ENCODE peak calls at places on chromosomes 5 and 9, in eight cellular contexts. T is WERI-Rb-1; J is CD8-positive, alpha-beta memory T cell; X is sigmoid colon; M is cardiac muscle cell; C is PC-3; L is osteoblast; K is astrocyte. O is an unnamed sample. For H3K9me3, the result is how much of the 10 kb centered on the place peaks cover.

GRCh38 chr5:74288038-74288437 is 352.5 kb downstream of the ENC1 start:
- DNase-seq in J (no peak), T (no peak), M (no peak), X (no peak), K (no peak), C (no peak), L (no peak), O (no peak)

GRCh38 chr9:77731008-77731698 is 83.0 kb upstream of the GNA14 start:
- DNase-seq in J (no peak), M (no peak), K (no peak), T (no peak), L (no peak), C (no peak), X (no peak), O (no peak)

GRCh38 chr9:114718801-114719221 is 36.8 kb upstream of the TEX48 start:
- DNase-seq in M (no peak), T (no peak), K (peak), L (no peak), J (peak), X (no peak), C (peak), O (peak)

GRCh38 chr9:96668868-96669534 is 13.9 kb upstream of the PRXL2C start:
- DNase-seq in L (no peak), J (no peak), X (no peak), K (no peak), T (no peak), M (no peak), C (no peak), O (no peak)

GRCh38 chr9:561430-561829 is 280.1 kb upstream of the DMRT1 start:
- DNase-seq in L (no peak), M (peak), T (no peak), J (no peak), X (no peak), C (peak), K (peak), O (no peak)

GRCh38 chr9:134695144-134695543 is 53.5 kb downstream of the COL5A1 start:
- DNase-seq in L (peak), T (no peak), K (no peak), C (no peak), X (no peak), M (no peak), J (no peak), O (no peak)

GRCh38 chr5:153099328-153099727 is 391.1 kb upstream of the GRIA1 start:
- DNase-seq in K (no peak), M (no peak), L (no peak), C (no peak), J (no peak), T (no peak), X (no peak), O (no peak)

GRCh38 chr5:174571662-174572397 is 152.6 kb upstream of the MSX2 start:
- DNase-seq in J (no peak), M (peak), T (no peak), K (peak), C (peak), X (peak), L (peak), O (peak)

GRCh38 chr9:107738789-107739188 is 249.2 kb upstream of the KLF4 start:
- DNase-seq in J (no peak), M (peak), T (no peak), C (peak), X (no peak), L (peak), K (peak), O (no peak)

GRCh38 chr9:105483618-105484017 is 35.8 kb downstream of the FSD1L start:
- DNase-seq in L (no peak), M (no peak), C (no peak), T (no peak), K (no peak), X (no peak), J (no peak), O (no peak)

GRCh38 chr9:12708562-12709298 is 15.5 kb downstream of the TYRP1 start:
- DNase-seq in L (no peak), J (no peak), K (peak), M (peak), T (no peak), X (no peak), C (peak), O (no peak)

GRCh38 chr9:80952523-80952922 is 736.8 kb downstream of the TLE1 start:
- DNase-seq in X (no peak), T (no peak), M (no peak), K (no peak), L (no peak), J (no peak), C (no peak), O (no peak)

GRCh38 chr9:80040457-80040856 is 468.7 kb downstream of the TLE4 start:
- DNase-seq in K (no peak), M (no peak), C (no peak), X (no peak), T (no peak), L (no peak), J (no peak), O (no peak)

GRCh38 chr5:179839328-179840256 is 18.9 kb downstream of the SQSTM1 start:
- DNase-seq in L (peak), X (peak), J (no peak), C (no peak), T (no peak), M (peak), K (no peak), O (no peak)

GRCh38 chr9:34501372-34501771 is 21.4 kb downstream of the ENHO start:
- DNase-seq in K (no peak), X (no peak), M (no peak), T (no peak), L (peak), J (no peak), C (no peak), O (no peak)

GRCh38 chr9:85212887-85213286 is 528.9 kb downstream of the AGTPBP1 start:
- DNase-seq in J (no peak), C (no peak), X (no peak), K (peak), T (no peak), L (peak), M (peak), O (peak)

GRCh38 chr5:175457466-175457865 is 13.5 kb upstream of the DRD1 start:
- DNase-seq in C (peak), X (no peak), K (no peak), L (no peak), T (no peak), J (no peak), M (no peak), O (no peak)

GRCh38 chr5:141413540-141414069 is 818 bp downstream of the PCDHGA10 start:
- DNase-seq in M (no peak), X (peak), L (no peak), K (no peak), T (no peak), J (no peak), C (no peak), O (no peak)

GRCh38 chr5:141421489-141421855 is 621 bp downstream of the PCDHGA11 start:
- DNase-seq in T (no peak), X (no peak), J (no peak), M (no peak), L (no peak), C (no peak), K (no peak), O (no peak)

GRCh38 chr5:141422742-141423291 is 2.0 kb downstream of the PCDHGA11 start:
- DNase-seq in T (no peak), C (no peak), M (no peak), K (no peak), J (no peak), X (no peak), L (no peak), O (no peak)

GRCh38 chr5:141420855-141421488 is at the start of gene PCDHGA11:
- DNase-seq in J (no peak), X (no peak), T (peak), K (peak), C (no peak), L (peak), M (peak), O (no peak)

GRCh38 chr5:141419074-141419880 is 1.6 kb upstream of the PCDHGA11 start:
- DNase-seq in M (no peak), L (no peak), K (no peak), J (no peak), T (no peak), X (no peak), C (no peak), O (no peak)
- H3K9me3 ChIP-seq in M (under half), L (under half), K (half or more), J (under half), T (under half), X (half or more), C (under half), O (half or more)

DNA sequence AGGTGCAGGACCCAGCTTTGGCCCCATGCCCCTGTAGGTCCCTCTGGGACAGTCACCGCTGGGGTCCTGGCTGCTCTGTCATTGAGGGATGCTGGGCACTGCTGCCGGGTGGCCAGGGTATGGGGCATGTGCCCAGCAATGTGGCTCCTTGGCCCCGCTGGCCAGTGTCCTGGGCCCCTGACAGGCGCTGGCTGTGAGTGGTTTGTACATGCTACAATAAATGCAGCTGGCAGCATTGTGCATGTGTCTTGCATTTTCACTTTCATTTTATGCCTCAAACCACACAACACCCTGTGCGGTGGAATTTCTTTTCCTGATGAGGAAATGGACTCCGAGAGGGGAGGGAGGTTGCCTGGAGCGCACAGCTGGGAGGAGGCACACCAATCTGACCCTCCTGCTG is 11.5 kb downstream of the TSPAN17 start:
- DNase-seq in K (no peak), T (no peak), X (no peak), L (peak), C (no peak), J (peak), M (peak), O (no peak)
- H3K4me3 ChIP-seq in K (no peak), T (no peak), X (no peak), L (peak), C (no peak), J (peak), M (no peak), O (no peak)

GRCh38 chr5:141322261-141322660 is 1.7 kb upstream of the TAF7 start:
- DNase-seq in K (no peak), X (no peak), C (no peak), L (no peak), T (no peak), J (no peak), M (no peak), O (no peak)

GRCh38 chr5:141330299-141331080 is at the start of gene PCDHGA1:
- DNase-seq in M (peak), K (no peak), C (peak), L (peak), X (no peak), J (peak), T (peak), O (no peak)

GRCh38 chr5:141320225-141321169 is at the start of gene TAF7:
- DNase-seq in X (peak), L (peak), K (peak), M (peak), J (peak), T (peak), C (peak), O (peak)

GRCh38 chr5:141328231-141328630 is 2.1 kb upstream of the PCDHGA1 start:
- DNase-seq in C (peak), M (no peak), X (no peak), L (no peak), T (no peak), J (no peak), K (no peak), O (no peak)

GRCh38 chr5:141326088-141326854 is 4.0 kb upstream of the PCDHGA1 start:
- DNase-seq in M (peak), C (peak), X (peak), K (peak), T (peak), L (peak), J (peak), O (no peak)
- H3K9me3 ChIP-seq in M (under half), C (under half), X (under half), K (under half), T (under half), L (under half), J (under half), O (under half)

GRCh38 chr5:5316333-5316732 is 106.1 kb upstream of the ICE1 start:
- DNase-seq in C (no peak), T (no peak), X (no peak), M (no peak), L (peak), J (no peak), K (peak), O (no peak)
- H3K4me3 ChIP-seq in C (no peak), T (no peak), X (no peak), M (no peak), L (no peak), J (no peak), K (no peak), O (no peak)

GRCh38 chr5:6256901-6257300 is 121.4 kb downstream of the MED10 start:
- DNase-seq in K (no peak), J (no peak), M (no peak), T (no peak), C (no peak), L (no peak), X (no peak), O (no peak)

GRCh38 chr5:6253281-6253680 is 125.1 kb downstream of the MED10 start:
- DNase-seq in K (no peak), X (no peak), C (no peak), J (no peak), M (no peak), T (no peak), L (no peak), O (no peak)

GRCh38 chr5:6253846-6254245 is 124.5 kb downstream of the MED10 start:
- DNase-seq in J (no peak), M (no peak), X (no peak), L (no peak), T (no peak), C (no peak), K (no peak), O (no peak)

GRCh38 chr5:6252581-6252980 is 125.8 kb downstream of the MED10 start:
- DNase-seq in T (no peak), L (no peak), X (no peak), K (no peak), M (no peak), C (no peak), J (no peak), O (no peak)

DNA sequence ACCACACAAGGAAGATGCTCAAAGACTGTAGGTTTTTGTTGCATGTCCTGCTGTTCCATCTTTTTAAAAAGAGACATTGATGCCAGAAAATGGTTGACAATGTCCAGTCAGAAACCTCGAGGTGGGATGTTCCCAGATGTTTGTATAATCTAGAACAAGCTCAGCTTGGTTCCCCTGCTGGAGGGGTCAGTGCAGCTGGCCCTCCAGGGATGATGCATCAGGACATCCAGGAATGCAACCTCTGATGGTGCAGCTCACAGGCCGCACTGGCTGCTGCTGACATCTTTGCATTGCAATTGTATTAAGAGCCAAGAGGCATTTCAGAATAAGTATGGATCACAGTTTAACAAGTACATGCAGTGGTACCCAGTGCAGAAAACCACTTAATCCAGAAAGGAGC is 122.4 kb downstream of the MED10 start:
- DNase-seq in L (no peak), M (no peak), T (no peak), X (no peak), C (no peak), K (no peak), J (no peak), O (no peak)
- H3K9me3 ChIP-seq in L (under half), M (under half), T (under half), X (under half), C (under half), K (under half), J (under half), O (under half)

O was measured in RWPE2.